ENCODE peak calls at places on chromosomes 7 and 10, in eight cellular contexts. I is posterior vena cava, E is stomach, S is non-pigmented ciliary epithelial cell, C is Daoy, Y is GM12891, P is T-cell, N is ecto neural progenitor cell. A is an unnamed sample.

GRCh38 chr7:38291117-38291647 is 17.7 kb upstream of the TARP start:
- DNase-seq in Y (no peak), C (peak; percentile 51), N (no peak), E (no peak), S (no peak), P (no peak), I (no peak), A (no peak)

GRCh38 chr10:70052462-70053211 is at the start of gene MACROH2A2:
- DNase-seq in C (peak; percentile 78), I (peak; percentile 85), N (peak; percentile 88), P (no peak), S (peak; percentile 22), E (peak; percentile 43), Y (no peak), A (peak; percentile 49)

GRCh38 chr10:6706725-6707124 is 126.6 kb upstream of the PRKCQ start:
- DNase-seq in N (no peak), I (no peak), Y (no peak), C (no peak), S (no peak), P (no peak), E (no peak), A (no peak)

GRCh38 chr10:67788028-67788886 is 49.7 kb downstream of the DNAJC12 start:
- DNase-seq in Y (no peak), S (no peak), I (peak; percentile 80), C (peak; percentile 56), E (peak; percentile 74), P (peak; percentile 54), N (peak; percentile 84), A (no peak)

GRCh38 chr7:22791204-22792158 is 31.2 kb downstream of the TOMM7 start:
- DNase-seq in C (peak; percentile 76), P (no peak), Y (no peak), N (no peak), E (no peak), S (no peak), I (no peak), A (no peak)

GRCh38 chr10:50585921-50586739 is 37.6 kb downstream of the SGMS1 start:
- DNase-seq in N (no peak), C (peak; percentile 56), S (no peak), Y (no peak), I (no peak), P (no peak), E (no peak), A (no peak)

GRCh38 chr10:35746004-35746403 is 103.9 kb upstream of the FZD8 start:
- DNase-seq in Y (no peak), P (no peak), S (no peak), I (no peak), E (no peak), C (no peak), N (no peak), A (no peak)

GRCh38 chr10:64148597-64148996 is 627.4 kb downstream of the REEP3 start:
- DNase-seq in C (no peak), S (no peak), I (no peak), E (no peak), P (no peak), Y (no peak), N (no peak), A (no peak)

GRCh38 chr7:17941171-17941490 is 837 bp upstream of the SNX13 start:
- DNase-seq in N (no peak), P (no peak), C (no peak), I (no peak), S (no peak), Y (no peak), E (no peak), A (peak; percentile 21)

GRCh38 chr7:28570113-28570969 is 158.0 kb downstream of the CREB5 start:
- DNase-seq in P (no peak), S (no peak), N (no peak), C (no peak), Y (peak; percentile 20), E (no peak), I (no peak), A (no peak)

GRCh38 chr10:69636626-69637550 is 6.8 kb downstream of the FAM241B start:
- DNase-seq in Y (no peak), N (peak; percentile 55), E (peak; percentile 46), S (no peak), C (no peak), P (no peak), I (no peak), A (no peak)

GRCh38 chr7:12756841-12757240 is 69.4 kb downstream of the ARL4A start:
- DNase-seq in C (no peak), P (no peak), I (no peak), S (no peak), E (no peak), Y (no peak), N (no peak), A (no peak)

GRCh38 chr10:78579995-78580394 is 488.8 kb upstream of the ZMIZ1 start:
- DNase-seq in Y (no peak), P (no peak), C (peak; percentile 19), E (peak; percentile 32), S (no peak), I (no peak), N (no peak), A (peak; percentile 59)

GRCh38 chr7:132876576-132876975 is 205.3 kb downstream of the CHCHD3 start:
- DNase-seq in E (no peak), N (no peak), C (no peak), I (no peak), S (no peak), P (no peak), Y (no peak), A (no peak)

GRCh38 chr10:108450280-108450679 is 1285.8 kb upstream of the SORCS1 start:
- DNase-seq in E (no peak), Y (no peak), C (no peak), S (no peak), P (no peak), N (no peak), I (no peak), A (no peak)

GRCh38 chr7:115032986-115033385 is 111.1 kb downstream of the MDFIC start:
- DNase-seq in N (no peak), I (no peak), C (no peak), Y (no peak), E (no peak), P (no peak), S (no peak), A (no peak)

GRCh38 chr10:5466451-5466996 is 32.8 kb downstream of the CALML5 start:
- DNase-seq in C (peak; percentile 69), I (no peak), P (no peak), S (peak; percentile 44), E (peak; percentile 87), N (no peak), Y (no peak), A (peak; percentile 31)

GRCh38 chr10:126690534-126690933 is 20.0 kb upstream of the C10orf90 start:
- DNase-seq in I (no peak), E (no peak), N (no peak), S (no peak), C (no peak), P (no peak), Y (no peak), A (no peak)

GRCh38 chr7:156612930-156613329 is 27.6 kb upstream of the RNF32 start:
- DNase-seq in P (peak; percentile 61), E (no peak), Y (no peak), S (no peak), C (peak; percentile 55), N (no peak), I (no peak), A (no peak)

GRCh38 chr7:154388999-154389398 is 336.8 kb downstream of the DPP6 start:
- DNase-seq in N (no peak), C (no peak), E (no peak), S (no peak), P (no peak), I (no peak), Y (no peak), A (no peak)

GRCh38 chr10:126561499-126562208 is 108.8 kb downstream of the C10orf90 start:
- DNase-seq in C (no peak), I (no peak), E (no peak), S (no peak), Y (no peak), P (no peak), N (no peak), A (no peak)

GRCh38 chr7:28957822-28958234 is 302 bp downstream of the TRIL start:
- DNase-seq in P (no peak), E (no peak), N (no peak), Y (peak; percentile 16), I (peak; percentile 79), S (no peak), C (peak; percentile 33), A (no peak)

GRCh38 chr7:151756076-151756731 is 120.7 kb downstream of the PRKAG2 start:
- DNase-seq in I (no peak), S (no peak), P (peak; percentile 43), E (no peak), C (peak; percentile 63), Y (no peak), N (no peak), A (no peak)

GRCh38 chr7:120021085-120021484 is 251.9 kb upstream of the KCND2 start:
- DNase-seq in S (no peak), E (no peak), C (no peak), P (no peak), Y (no peak), N (no peak), I (no peak), A (no peak)

GRCh38 chr7:150369740-150370501 is 1.3 kb downstream of the REPIN1 start:
- DNase-seq in N (no peak), Y (no peak), S (no peak), P (no peak), E (no peak), C (no peak), I (no peak), A (no peak)

GRCh38 chr7:45454771-45455170 is 119.4 kb upstream of the ADCY1 start:
- DNase-seq in C (no peak), S (no peak), Y (no peak), E (no peak), N (no peak), I (no peak), P (no peak), A (no peak)

GRCh38 chr10:77398558-77398957 is 239.1 kb downstream of the KCNMA1 start:
- DNase-seq in N (no peak), I (no peak), C (no peak), S (no peak), Y (no peak), E (no peak), P (no peak), A (no peak)

GRCh38 chr7:125423444-125424155 is 494.0 kb upstream of the POT1 start:
- DNase-seq in N (no peak), Y (no peak), E (no peak), C (peak; percentile 20), I (no peak), P (no peak), S (no peak), A (no peak)

GRCh38 chr10:42987121-42987541 is 89.7 kb upstream of the RET start:
- DNase-seq in P (no peak), N (no peak), C (no peak), Y (peak; percentile 11), I (peak; percentile 72), E (no peak), S (no peak), A (no peak)

GRCh38 chr7:40899651-40900507 is 765.1 kb downstream of the SUGCT start:
- DNase-seq in Y (no peak), N (no peak), I (no peak), C (peak; percentile 34), S (no peak), P (no peak), E (no peak), A (no peak)

GRCh38 chr10:5545778-5546710 is 21.3 kb downstream of the CALML3 start:
- DNase-seq in I (peak; percentile 88), C (peak; percentile 86), N (no peak), S (peak; percentile 70), Y (no peak), E (peak; percentile 65), P (no peak), A (no peak)

GRCh38 chr7:146090023-146090645 is 26.5 kb upstream of the CNTNAP2 start:
- DNase-seq in S (peak; percentile 3), C (peak; percentile 6), E (no peak), P (no peak), Y (peak; percentile 5), N (no peak), I (no peak), A (peak; percentile 75)

GRCh38 chr10:71845410-71846406 is 5.3 kb downstream of the PSAP start:
- DNase-seq in P (no peak), N (no peak), S (no peak), I (no peak), Y (no peak), C (no peak), E (no peak), A (no peak)

GRCh38 chr7:34675749-34676374 is 17.8 kb downstream of the NPSR1 start:
- DNase-seq in I (no peak), E (no peak), N (no peak), S (no peak), Y (no peak), P (no peak), C (peak; percentile 31), A (peak; percentile 12)